ENCODE peak calls at places on chromosomes 3 and 15, in nine cellular contexts. One of them, this sample, is unnamed.

GRCh38 chr3:109685084-109686079 is 348.0 kb upstream of the DPPA4 start:
- DNase-seq in LNCaP clone FGC: peak
- DNase-seq in OCI-LY7: no peak
- DNase-seq in aorta: peak
- DNase-seq in mammary epithelial cell: peak
- DNase-seq in transverse colon: peak
- DNase-seq in cardiac muscle cell: no peak
- DNase-seq in fibroblast of the aortic adventitia: peak
- DNase-seq in GM23338: no peak
- DNase-seq in this sample: peak

GRCh38 chr3:42979044-42979962 is at the start of gene GASK1A:
- DNase-seq in LNCaP clone FGC: peak
- DNase-seq in OCI-LY7: no peak
- DNase-seq in aorta: peak
- DNase-seq in mammary epithelial cell: peak
- DNase-seq in transverse colon: peak
- DNase-seq in cardiac muscle cell: peak
- DNase-seq in fibroblast of the aortic adventitia: peak
- DNase-seq in GM23338: peak
- DNase-seq in this sample: peak

GRCh38 chr3:187615630-187616029 is 54.6 kb downstream of the SST start:
- DNase-seq in LNCaP clone FGC: no peak
- DNase-seq in OCI-LY7: no peak
- DNase-seq in aorta: no peak
- DNase-seq in mammary epithelial cell: no peak
- DNase-seq in transverse colon: no peak
- DNase-seq in cardiac muscle cell: no peak
- DNase-seq in fibroblast of the aortic adventitia: no peak
- DNase-seq in GM23338: no peak
- DNase-seq in this sample: no peak

GRCh38 chr3:140223631-140224030 is 288.6 kb downstream of the CLSTN2 start:
- DNase-seq in LNCaP clone FGC: no peak
- DNase-seq in OCI-LY7: no peak
- DNase-seq in aorta: no peak
- DNase-seq in mammary epithelial cell: peak
- DNase-seq in transverse colon: no peak
- DNase-seq in cardiac muscle cell: no peak
- DNase-seq in fibroblast of the aortic adventitia: peak
- DNase-seq in GM23338: no peak
- DNase-seq in this sample: peak

GRCh38 chr15:47473857-47474256 is 243.4 kb upstream of the SEMA6D start:
- DNase-seq in LNCaP clone FGC: no peak
- DNase-seq in OCI-LY7: no peak
- DNase-seq in aorta: peak
- DNase-seq in mammary epithelial cell: no peak
- DNase-seq in transverse colon: peak
- DNase-seq in cardiac muscle cell: no peak
- DNase-seq in fibroblast of the aortic adventitia: peak
- DNase-seq in GM23338: no peak
- DNase-seq in this sample: peak

GRCh38 chr3:183220828-183221227 is 32.2 kb upstream of the B3GNT5 start:
- DNase-seq in LNCaP clone FGC: no peak
- DNase-seq in OCI-LY7: no peak
- DNase-seq in aorta: no peak
- DNase-seq in mammary epithelial cell: peak
- DNase-seq in transverse colon: no peak
- DNase-seq in cardiac muscle cell: no peak
- DNase-seq in fibroblast of the aortic adventitia: no peak
- DNase-seq in GM23338: no peak
- DNase-seq in this sample: no peak

GRCh38 chr15:59814409-59814808 is 125.3 kb upstream of the BNIP2 start:
- DNase-seq in LNCaP clone FGC: no peak
- DNase-seq in OCI-LY7: no peak
- DNase-seq in aorta: no peak
- DNase-seq in mammary epithelial cell: no peak
- DNase-seq in transverse colon: no peak
- DNase-seq in cardiac muscle cell: no peak
- DNase-seq in fibroblast of the aortic adventitia: no peak
- DNase-seq in GM23338: no peak
- DNase-seq in this sample: no peak

GRCh38 chr15:83837946-83838571 is 184.1 kb downstream of the ADAMTSL3 start:
- DNase-seq in LNCaP clone FGC: no peak
- DNase-seq in OCI-LY7: peak
- DNase-seq in aorta: peak
- DNase-seq in mammary epithelial cell: peak
- DNase-seq in transverse colon: no peak
- DNase-seq in cardiac muscle cell: peak
- DNase-seq in fibroblast of the aortic adventitia: no peak
- DNase-seq in GM23338: peak
- DNase-seq in this sample: no peak

GRCh38 chr3:14228611-14229470 is 50.2 kb downstream of the LSM3 start:
- DNase-seq in LNCaP clone FGC: peak
- DNase-seq in OCI-LY7: peak
- DNase-seq in aorta: no peak
- DNase-seq in mammary epithelial cell: no peak
- DNase-seq in transverse colon: no peak
- DNase-seq in cardiac muscle cell: no peak
- DNase-seq in fibroblast of the aortic adventitia: no peak
- DNase-seq in GM23338: no peak
- DNase-seq in this sample: no peak

GRCh38 chr15:90035835-90036220 is 34.7 kb downstream of the ZNF710 start:
- DNase-seq in LNCaP clone FGC: no peak
- DNase-seq in OCI-LY7: no peak
- DNase-seq in aorta: no peak
- DNase-seq in mammary epithelial cell: no peak
- DNase-seq in transverse colon: peak
- DNase-seq in cardiac muscle cell: no peak
- DNase-seq in fibroblast of the aortic adventitia: no peak
- DNase-seq in GM23338: no peak
- DNase-seq in this sample: no peak

GRCh38 chr3:23421811-23422510 is 218.8 kb downstream of the UBE2E2 start:
- DNase-seq in LNCaP clone FGC: no peak
- DNase-seq in OCI-LY7: no peak
- DNase-seq in aorta: no peak
- DNase-seq in mammary epithelial cell: peak
- DNase-seq in transverse colon: no peak
- DNase-seq in cardiac muscle cell: no peak
- DNase-seq in fibroblast of the aortic adventitia: no peak
- DNase-seq in GM23338: no peak
- DNase-seq in this sample: no peak

GRCh38 chr15:38671003-38671382 is 106.4 kb upstream of the RASGRP1 start:
- DNase-seq in LNCaP clone FGC: no peak
- DNase-seq in OCI-LY7: no peak
- DNase-seq in aorta: no peak
- DNase-seq in mammary epithelial cell: no peak
- DNase-seq in transverse colon: no peak
- DNase-seq in cardiac muscle cell: no peak
- DNase-seq in fibroblast of the aortic adventitia: no peak
- DNase-seq in GM23338: no peak
- DNase-seq in this sample: no peak

GRCh38 chr15:38674440-38674839 is 109.8 kb upstream of the RASGRP1 start:
- DNase-seq in LNCaP clone FGC: no peak
- DNase-seq in OCI-LY7: no peak
- DNase-seq in aorta: no peak
- DNase-seq in mammary epithelial cell: no peak
- DNase-seq in transverse colon: no peak
- DNase-seq in cardiac muscle cell: no peak
- DNase-seq in fibroblast of the aortic adventitia: no peak
- DNase-seq in GM23338: no peak
- DNase-seq in this sample: no peak

GRCh38 chr15:38670142-38671002 is 105.8 kb upstream of the RASGRP1 start:
- DNase-seq in LNCaP clone FGC: no peak
- DNase-seq in OCI-LY7: peak
- DNase-seq in aorta: no peak
- DNase-seq in mammary epithelial cell: no peak
- DNase-seq in transverse colon: peak
- DNase-seq in cardiac muscle cell: no peak
- DNase-seq in fibroblast of the aortic adventitia: no peak
- DNase-seq in GM23338: no peak
- DNase-seq in this sample: no peak

GRCh38 chr15:38671675-38672141 is 107.1 kb upstream of the RASGRP1 start:
- DNase-seq in LNCaP clone FGC: no peak
- DNase-seq in OCI-LY7: peak
- DNase-seq in aorta: no peak
- DNase-seq in mammary epithelial cell: no peak
- DNase-seq in transverse colon: no peak
- DNase-seq in cardiac muscle cell: no peak
- DNase-seq in fibroblast of the aortic adventitia: no peak
- DNase-seq in GM23338: no peak
- DNase-seq in this sample: no peak

DNA sequence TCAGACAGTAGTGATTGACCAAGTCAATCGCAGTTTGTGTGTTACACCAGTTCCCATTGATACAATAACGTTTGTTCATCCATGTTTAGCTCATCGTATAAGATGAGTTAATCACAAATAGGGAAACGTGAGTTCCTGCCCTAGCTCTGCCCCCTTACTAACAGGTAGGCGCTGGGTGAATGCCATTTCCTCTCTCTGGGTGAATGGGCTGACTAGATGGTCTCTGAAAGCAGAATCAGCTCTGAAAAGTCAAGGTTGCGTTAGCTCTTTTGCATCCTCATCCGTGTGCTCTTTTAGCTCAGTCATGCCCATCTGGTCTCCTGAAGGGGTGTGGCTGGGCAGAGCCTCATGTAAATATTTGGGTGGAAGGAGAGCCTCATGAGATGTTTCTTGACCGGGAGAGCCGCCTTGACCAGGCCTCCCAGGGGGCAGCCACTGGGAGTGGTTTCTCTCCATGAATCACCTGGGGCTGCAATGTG is 108.2 kb upstream of the RASGRP1 start:
- DNase-seq in LNCaP clone FGC: no peak
- DNase-seq in OCI-LY7: peak
- DNase-seq in aorta: no peak
- DNase-seq in mammary epithelial cell: no peak
- DNase-seq in transverse colon: peak
- DNase-seq in cardiac muscle cell: no peak
- DNase-seq in fibroblast of the aortic adventitia: no peak
- DNase-seq in GM23338: no peak
- DNase-seq in this sample: no peak
- H3K4me3 ChIP-seq in LNCaP clone FGC: no peak
- H3K4me3 ChIP-seq in OCI-LY7: peak
- H3K4me3 ChIP-seq in aorta: no peak
- H3K4me3 ChIP-seq in mammary epithelial cell: no peak
- H3K4me3 ChIP-seq in transverse colon: no peak
- H3K4me3 ChIP-seq in cardiac muscle cell: no peak
- H3K4me3 ChIP-seq in fibroblast of the aortic adventitia: no peak
- H3K4me3 ChIP-seq in GM23338: no peak
- H3K4me3 ChIP-seq in this sample: no peak

GRCh38 chr3:22118542-22118941 is 367.5 kb upstream of the ZNF385D start:
- DNase-seq in LNCaP clone FGC: no peak
- DNase-seq in OCI-LY7: no peak
- DNase-seq in aorta: no peak
- DNase-seq in mammary epithelial cell: no peak
- DNase-seq in transverse colon: no peak
- DNase-seq in cardiac muscle cell: no peak
- DNase-seq in fibroblast of the aortic adventitia: no peak
- DNase-seq in GM23338: no peak
- DNase-seq in this sample: no peak
- H3K4me3 ChIP-seq in LNCaP clone FGC: no peak
- H3K4me3 ChIP-seq in OCI-LY7: no peak
- H3K4me3 ChIP-seq in aorta: no peak
- H3K4me3 ChIP-seq in mammary epithelial cell: no peak
- H3K4me3 ChIP-seq in transverse colon: no peak
- H3K4me3 ChIP-seq in cardiac muscle cell: no peak
- H3K4me3 ChIP-seq in fibroblast of the aortic adventitia: no peak
- H3K4me3 ChIP-seq in GM23338: no peak
- H3K4me3 ChIP-seq in this sample: no peak

GRCh38 chr3:133944641-133945441 is 49.2 kb upstream of the RAB6B start:
- DNase-seq in LNCaP clone FGC: peak
- DNase-seq in OCI-LY7: no peak
- DNase-seq in aorta: peak
- DNase-seq in mammary epithelial cell: peak
- DNase-seq in transverse colon: no peak
- DNase-seq in cardiac muscle cell: no peak
- DNase-seq in fibroblast of the aortic adventitia: peak
- DNase-seq in GM23338: no peak
- DNase-seq in this sample: peak

GRCh38 chr3:133942761-133943535 is 47.3 kb upstream of the RAB6B start:
- DNase-seq in LNCaP clone FGC: no peak
- DNase-seq in OCI-LY7: no peak
- DNase-seq in aorta: peak
- DNase-seq in mammary epithelial cell: no peak
- DNase-seq in transverse colon: no peak
- DNase-seq in cardiac muscle cell: no peak
- DNase-seq in fibroblast of the aortic adventitia: no peak
- DNase-seq in GM23338: no peak
- DNase-seq in this sample: no peak

GRCh38 chr3:133945696-133946095 is 50.0 kb upstream of the RAB6B start:
- DNase-seq in LNCaP clone FGC: no peak
- DNase-seq in OCI-LY7: no peak
- DNase-seq in aorta: peak
- DNase-seq in mammary epithelial cell: no peak
- DNase-seq in transverse colon: no peak
- DNase-seq in cardiac muscle cell: no peak
- DNase-seq in fibroblast of the aortic adventitia: no peak
- DNase-seq in GM23338: no peak
- DNase-seq in this sample: no peak

GRCh38 chr3:133944181-133944580 is 48.5 kb upstream of the RAB6B start:
- DNase-seq in LNCaP clone FGC: no peak
- DNase-seq in OCI-LY7: no peak
- DNase-seq in aorta: peak
- DNase-seq in mammary epithelial cell: no peak
- DNase-seq in transverse colon: no peak
- DNase-seq in cardiac muscle cell: no peak
- DNase-seq in fibroblast of the aortic adventitia: peak
- DNase-seq in GM23338: no peak
- DNase-seq in this sample: peak

DNA sequence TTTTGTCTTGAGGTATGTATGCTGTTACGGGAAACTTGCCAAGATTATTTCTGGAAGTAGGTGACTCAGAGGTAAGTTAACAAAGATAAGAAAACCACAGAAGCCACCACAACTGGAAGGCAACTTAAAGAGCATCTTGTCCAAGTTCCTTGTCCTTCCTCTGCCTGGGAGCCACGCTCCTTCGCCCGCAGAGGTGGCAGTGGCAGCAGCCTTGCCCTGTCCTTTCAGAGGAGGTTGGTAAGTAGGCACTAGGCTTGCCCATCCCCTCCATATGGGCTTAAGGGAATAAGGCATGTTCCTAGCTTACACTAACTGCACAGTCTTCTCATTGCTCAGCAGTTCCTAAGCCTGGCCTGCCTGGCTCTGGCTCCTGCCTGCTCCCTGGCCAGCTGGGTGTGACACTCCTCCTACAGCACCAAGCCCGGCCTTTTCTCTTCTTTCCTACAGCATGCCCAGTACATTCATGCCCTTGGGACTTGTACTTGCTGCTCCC is 48.0 kb upstream of the RAB6B start:
- DNase-seq in LNCaP clone FGC: peak
- DNase-seq in OCI-LY7: no peak
- DNase-seq in aorta: peak
- DNase-seq in mammary epithelial cell: peak
- DNase-seq in transverse colon: no peak
- DNase-seq in cardiac muscle cell: no peak
- DNase-seq in fibroblast of the aortic adventitia: peak
- DNase-seq in GM23338: no peak
- DNase-seq in this sample: peak
- H3K4me3 ChIP-seq in LNCaP clone FGC: no peak
- H3K4me3 ChIP-seq in OCI-LY7: no peak
- H3K4me3 ChIP-seq in aorta: no peak
- H3K4me3 ChIP-seq in mammary epithelial cell: no peak
- H3K4me3 ChIP-seq in transverse colon: no peak
- H3K4me3 ChIP-seq in cardiac muscle cell: no peak
- H3K4me3 ChIP-seq in fibroblast of the aortic adventitia: no peak
- H3K4me3 ChIP-seq in GM23338: no peak
- H3K4me3 ChIP-seq in this sample: no peak

GRCh38 chr15:48541659-48542334 is 103.7 kb downstream of the FBN1 start:
- DNase-seq in LNCaP clone FGC: no peak
- DNase-seq in OCI-LY7: no peak
- DNase-seq in aorta: no peak
- DNase-seq in mammary epithelial cell: peak
- DNase-seq in transverse colon: no peak
- DNase-seq in cardiac muscle cell: no peak
- DNase-seq in fibroblast of the aortic adventitia: peak
- DNase-seq in GM23338: no peak
- DNase-seq in this sample: peak
- H3K4me3 ChIP-seq in LNCaP clone FGC: no peak
- H3K4me3 ChIP-seq in OCI-LY7: no peak
- H3K4me3 ChIP-seq in aorta: no peak
- H3K4me3 ChIP-seq in mammary epithelial cell: no peak
- H3K4me3 ChIP-seq in transverse colon: no peak
- H3K4me3 ChIP-seq in cardiac muscle cell: no peak
- H3K4me3 ChIP-seq in fibroblast of the aortic adventitia: peak
- H3K4me3 ChIP-seq in GM23338: no peak
- H3K4me3 ChIP-seq in this sample: no peak